ENCODE peak calls at places on chromosomes 11 and 22, in four cellular contexts. One of them, this sample, is unnamed.

GRCh38 chr22:27213291-27213690 is 555.9 kb downstream of the MIAT start:
- DNase-seq in HCT116: no peak
- DNase-seq in HepG2: no peak
- DNase-seq in K562: no peak
- DNase-seq in this sample: no peak

GRCh38 chr11:94832604-94833238 is 64.6 kb downstream of the AMOTL1 start:
- DNase-seq in HCT116: no peak
- DNase-seq in HepG2: peak
- DNase-seq in K562: no peak
- DNase-seq in this sample: no peak

GRCh38 chr11:106177311-106177710 is 99.8 kb downstream of the AASDHPPT start:
- DNase-seq in HCT116: no peak
- DNase-seq in HepG2: no peak
- DNase-seq in K562: no peak
- DNase-seq in this sample: no peak

GRCh38 chr11:71935338-71935925 is 6.6 kb downstream of the RNF121 start:
- DNase-seq in HCT116: no peak
- DNase-seq in HepG2: no peak
- DNase-seq in K562: no peak
- DNase-seq in this sample: no peak

GRCh38 chr22:45235851-45236342 is 4.8 kb downstream of the KIAA0930 start:
- DNase-seq in HCT116: no peak
- DNase-seq in HepG2: no peak
- DNase-seq in K562: no peak
- DNase-seq in this sample: no peak

GRCh38 chr22:23718371-23719165 is 27.8 kb downstream of the RGL4 start:
- DNase-seq in HCT116: no peak
- DNase-seq in HepG2: no peak
- DNase-seq in K562: no peak
- DNase-seq in this sample: no peak

GRCh38 chr22:46537946-46538815 is 761 bp upstream of the CELSR1 start:
- DNase-seq in HCT116: no peak
- DNase-seq in HepG2: no peak
- DNase-seq in K562: no peak
- DNase-seq in this sample: no peak

GRCh38 chr22:19896665-19897355 is 42.1 kb upstream of the GNB1L start:
- DNase-seq in HCT116: no peak
- DNase-seq in HepG2: no peak
- DNase-seq in K562: peak
- DNase-seq in this sample: no peak

GRCh38 chr22:36425977-36426523 is 38.3 kb upstream of the MYH9 start:
- DNase-seq in HCT116: no peak
- DNase-seq in HepG2: peak
- DNase-seq in K562: peak
- DNase-seq in this sample: no peak

GRCh38 chr22:49880281-49880680 is 26.6 kb downstream of the ZBED4 start:
- DNase-seq in HCT116: no peak
- DNase-seq in HepG2: no peak
- DNase-seq in K562: no peak
- DNase-seq in this sample: no peak

GRCh38 chr11:76659672-76660532 is 10.6 kb downstream of the LRRC32 start:
- DNase-seq in HCT116: no peak
- DNase-seq in HepG2: no peak
- DNase-seq in K562: no peak
- DNase-seq in this sample: no peak

GRCh38 chr11:27462543-27462942 is 10.0 kb downstream of the LGR4 start:
- DNase-seq in HCT116: no peak
- DNase-seq in HepG2: no peak
- DNase-seq in K562: no peak
- DNase-seq in this sample: no peak

GRCh38 chr11:74683941-74684481 is 47.2 kb downstream of the CHRDL2 start:
- DNase-seq in HCT116: no peak
- DNase-seq in HepG2: no peak
- DNase-seq in K562: no peak
- DNase-seq in this sample: no peak

GRCh38 chr22:47967841-47968240 is 1205.4 kb downstream of the TBC1D22A start:
- DNase-seq in HCT116: no peak
- DNase-seq in HepG2: no peak
- DNase-seq in K562: no peak
- DNase-seq in this sample: no peak

GRCh38 chr11:4926607-4927006 is 2.5 kb upstream of the OR51G1 start:
- DNase-seq in HCT116: no peak
- DNase-seq in HepG2: no peak
- DNase-seq in K562: no peak
- DNase-seq in this sample: no peak

GRCh38 chr11:9722023-9722422 is 58.1 kb downstream of the SWAP70 start:
- DNase-seq in HCT116: no peak
- DNase-seq in HepG2: no peak
- DNase-seq in K562: no peak
- DNase-seq in this sample: no peak

GRCh38 chr22:32991353-32992115 is 66.6 kb downstream of the SYN3 start:
- DNase-seq in HCT116: no peak
- DNase-seq in HepG2: no peak
- DNase-seq in K562: no peak
- DNase-seq in this sample: no peak

GRCh38 chr22:44915441-44915840 is 94.4 kb downstream of the PHF21B start:
- DNase-seq in HCT116: no peak
- DNase-seq in HepG2: no peak
- DNase-seq in K562: no peak
- DNase-seq in this sample: no peak

GRCh38 chr11:128615076-128615475 is 27.7 kb upstream of the ETS1 start:
- DNase-seq in HCT116: no peak
- DNase-seq in HepG2: no peak
- DNase-seq in K562: no peak
- DNase-seq in this sample: no peak

GRCh38 chr22:30310881-30311771 is 15.6 kb downstream of the TBC1D10A start:
- DNase-seq in HCT116: no peak
- DNase-seq in HepG2: no peak
- DNase-seq in K562: no peak
- DNase-seq in this sample: no peak

GRCh38 chr22:44702479-44703219 is 645 bp downstream of the PRR5 start:
- DNase-seq in HCT116: no peak
- DNase-seq in HepG2: no peak
- DNase-seq in K562: no peak
- DNase-seq in this sample: no peak

GRCh38 chr11:70498171-70498571 is 99.8 kb downstream of the CTTN start:
- DNase-seq in HCT116: no peak
- DNase-seq in HepG2: no peak
- DNase-seq in K562: no peak
- DNase-seq in this sample: no peak

GRCh38 chr11:66106786-66107599 is 36.9 kb downstream of the PACS1 start:
- DNase-seq in HCT116: no peak
- DNase-seq in HepG2: peak
- DNase-seq in K562: no peak
- DNase-seq in this sample: no peak

GRCh38 chr22:26692215-26692614 is 34.8 kb downstream of the MIAT start:
- DNase-seq in HCT116: no peak
- DNase-seq in HepG2: no peak
- DNase-seq in K562: no peak
- DNase-seq in this sample: no peak

GRCh38 chr11:62646825-62647608 is 604 bp upstream of the GANAB start:
- DNase-seq in HCT116: no peak
- DNase-seq in HepG2: no peak
- DNase-seq in K562: no peak
- DNase-seq in this sample: no peak

GRCh38 chr11:63567044-63567840 is 4.1 kb upstream of the PLAAT2 start:
- DNase-seq in HCT116: peak
- DNase-seq in HepG2: peak
- DNase-seq in K562: peak
- DNase-seq in this sample: peak

GRCh38 chr11:107496011-107496410 is 38.4 kb upstream of the CWF19L2 start:
- DNase-seq in HCT116: no peak
- DNase-seq in HepG2: peak
- DNase-seq in K562: no peak
- DNase-seq in this sample: no peak

GRCh38 chr11:124481365-124482323 is 36.1 kb upstream of the OR8B8 start:
- DNase-seq in HCT116: no peak
- DNase-seq in HepG2: peak
- DNase-seq in K562: peak
- DNase-seq in this sample: no peak

GRCh38 chr11:83573097-83573496 is 286.9 kb upstream of the CCDC90B start:
- DNase-seq in HCT116: no peak
- DNase-seq in HepG2: no peak
- DNase-seq in K562: no peak
- DNase-seq in this sample: no peak

GRCh38 chr11:111718436-111719325 is 47.5 kb downstream of the PPP2R1B start:
- DNase-seq in HCT116: no peak
- DNase-seq in HepG2: peak
- DNase-seq in K562: no peak
- DNase-seq in this sample: no peak
- TF ChIP-seq TCF7L2 in HCT116: no peak
- TF ChIP-seq TCF7L2 in HepG2: no peak
- TF ChIP-seq TCF7L2 in K562: no peak
- TF ChIP-seq TCF7L2 in this sample: no peak

DNA sequence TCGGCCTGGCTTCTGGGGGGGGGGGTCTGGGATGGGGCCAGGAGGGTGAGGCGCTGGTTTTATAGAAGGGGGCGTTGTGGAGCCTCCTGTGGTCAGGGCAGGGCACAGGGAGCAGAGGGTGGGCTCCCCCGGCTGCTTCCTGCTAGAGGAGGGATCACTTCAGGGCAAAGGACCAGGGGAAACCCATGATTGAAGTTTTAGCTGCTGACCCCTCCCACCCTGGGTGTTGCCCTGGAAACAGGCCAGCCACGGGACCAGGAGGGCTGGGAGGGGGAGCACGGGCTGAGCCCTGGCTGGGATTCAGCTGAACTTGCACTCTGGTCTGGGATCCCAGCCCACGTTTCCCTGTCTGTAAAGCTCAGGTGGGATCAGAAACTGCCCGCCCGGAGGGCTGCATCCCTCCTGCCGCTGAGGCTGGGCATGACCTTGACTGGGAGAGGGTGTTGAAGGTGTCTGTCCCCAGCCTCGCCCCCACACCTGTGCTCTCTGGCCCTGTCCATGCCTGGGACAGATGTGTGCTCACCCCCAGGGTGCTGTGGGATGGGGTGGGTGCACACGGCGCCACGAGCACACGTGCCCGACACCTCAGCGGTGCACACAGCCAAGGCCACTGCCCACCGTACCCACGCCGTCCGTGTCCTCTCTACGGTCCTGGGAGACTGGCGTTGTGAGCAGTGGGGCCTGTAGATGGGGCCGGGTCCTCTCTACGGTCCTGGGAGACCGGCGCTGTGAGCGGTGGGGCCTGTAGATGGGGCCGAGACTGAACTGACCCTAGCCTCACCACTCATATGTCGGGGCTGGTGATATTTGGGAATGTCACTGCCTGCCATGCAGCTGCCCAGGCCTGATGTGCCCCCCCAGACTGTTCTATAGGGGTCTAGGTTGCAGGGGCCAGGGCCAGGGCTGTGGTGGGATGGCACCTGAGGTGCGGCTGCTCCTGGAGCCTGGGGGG is 2.3 kb downstream of the TSPAN4 start:
- DNase-seq in HCT116: no peak
- DNase-seq in HepG2: peak
- DNase-seq in K562: peak
- DNase-seq in this sample: no peak
- TF ChIP-seq TCF7L2 in HCT116: no peak
- TF ChIP-seq TCF7L2 in HepG2: no peak
- TF ChIP-seq TCF7L2 in K562: no peak
- TF ChIP-seq TCF7L2 in this sample: no peak

GRCh38 chr22:39776295-39776694 is 117.3 kb downstream of the ENTHD1 start:
- DNase-seq in HCT116: no peak
- DNase-seq in HepG2: no peak
- DNase-seq in K562: no peak
- DNase-seq in this sample: no peak
- TF ChIP-seq TCF7L2 in HCT116: no peak
- TF ChIP-seq TCF7L2 in HepG2: no peak
- TF ChIP-seq TCF7L2 in K562: no peak
- TF ChIP-seq TCF7L2 in this sample: no peak

GRCh38 chr11:67238894-67239794 is 27.1 kb upstream of the GRK2 start:
- DNase-seq in HCT116: no peak
- DNase-seq in HepG2: no peak
- DNase-seq in K562: peak
- DNase-seq in this sample: no peak
- TF ChIP-seq TCF7L2 in HCT116: peak
- TF ChIP-seq TCF7L2 in HepG2: no peak
- TF ChIP-seq TCF7L2 in K562: no peak
- TF ChIP-seq TCF7L2 in this sample: no peak

This sample was measured in Panc1.